ENCODE peak calls at places on chromosomes 3 and 15, in four cellular contexts. C is fibroblast of pulmonary artery; J is fibroblast of mammary gland; Q is effector memory CD4-positive, alpha-beta T cell. I is an unnamed sample.
A peak's percentile ranks its signal among the peaks of the same experiment; 100 is the strongest.

GRCh38 chr3:114111060-114111790 is 54.7 kb downstream of the QTRT2 start:
- DNase-seq in Q (no peak), J (no peak), C (no peak), I (no peak)

GRCh38 chr15:48671381-48672022 is 26.0 kb upstream of the FBN1 start:
- DNase-seq in C (peak; percentile 91), J (peak; percentile 99), Q (no peak), I (peak; percentile 78)

GRCh38 chr3:11604139-11604895 is 39.4 kb downstream of the VGLL4 start:
- DNase-seq in Q (no peak), J (peak; percentile 89), C (peak; percentile 80), I (peak; percentile 93)

GRCh38 chr3:79018671-79019136 is 749.1 kb downstream of the ROBO1 start:
- DNase-seq in Q (no peak), J (peak; percentile 63), C (peak; percentile 70), I (peak; percentile 83)

GRCh38 chr3:188006726-188007393 is 147.1 kb upstream of the LPP start:
- DNase-seq in J (no peak), C (peak; percentile 53), Q (no peak), I (no peak)

GRCh38 chr3:30098656-30099454 is 507.5 kb upstream of the TGFBR2 start:
- DNase-seq in C (peak; percentile 66), J (peak; percentile 77), Q (no peak), I (peak; percentile 78)

GRCh38 chr3:23648326-23648964 is 157.3 kb upstream of the UBE2E1 start:
- DNase-seq in J (peak; percentile 76), C (peak; percentile 46), Q (no peak), I (peak; percentile 40)

GRCh38 chr15:77064539-77065308 is 6.2 kb downstream of the TSPAN3 start:
- DNase-seq in J (peak; percentile 73), Q (no peak), C (peak; percentile 46), I (peak; percentile 70)

GRCh38 chr3:138113309-138113708 is 2.1 kb downstream of the DZIP1L start:
- DNase-seq in J (no peak), Q (no peak), C (no peak), I (peak; percentile 19)

GRCh38 chr3:185250247-185250646 is 3.6 kb downstream of the EHHADH start:
- DNase-seq in J (no peak), Q (no peak), C (peak; percentile 11), I (peak; percentile 33)

GRCh38 chr3:196712514-196713413 is 587 bp downstream of the PIGX start:
- DNase-seq in J (peak; percentile 56), C (peak; percentile 63), Q (no peak), I (peak; percentile 73)

GRCh38 chr3:181739628-181740027 is 27.9 kb downstream of the SOX2 start:
- DNase-seq in C (no peak), Q (no peak), J (no peak), I (no peak)

GRCh38 chr3:36911990-36912804 is 32.7 kb downstream of the TRANK1 start:
- DNase-seq in Q (peak; percentile 15), C (peak; percentile 87), J (peak; percentile 88), I (peak; percentile 92)

GRCh38 chr3:111531446-111531845 is 10.6 kb upstream of the CD96 start:
- DNase-seq in Q (no peak), J (peak; percentile 54), C (peak; percentile 63), I (no peak)

GRCh38 chr3:174862101-174862500 is 3.0 kb downstream of the NAALADL2 start:
- DNase-seq in J (peak; percentile 6), Q (no peak), C (no peak), I (peak; percentile 41)

GRCh38 chr3:135944831-135945230 is 20.7 kb upstream of the PPP2R3A start:
- DNase-seq in C (no peak), J (peak; percentile 47), Q (no peak), I (peak; percentile 9)

GRCh38 chr3:157782236-157782635 is 279.0 kb upstream of the VEPH1 start:
- DNase-seq in Q (no peak), J (peak; percentile 64), C (peak; percentile 24), I (no peak)

GRCh38 chr15:66847565-66847991 is 145.5 kb downstream of the SMAD6 start:
- DNase-seq in Q (no peak), J (no peak), C (no peak), I (no peak)

GRCh38 chr15:68610825-68611224 is 32.0 kb downstream of the CORO2B start:
- DNase-seq in J (peak; percentile 81), Q (no peak), C (no peak), I (peak; percentile 36)

GRCh38 chr3:29764603-29765254 is 483.9 kb downstream of the RBMS3 start:
- DNase-seq in Q (no peak), J (peak; percentile 95), C (peak; percentile 96), I (peak; percentile 95)

GRCh38 chr15:40921949-40922607 is 7.1 kb upstream of the DLL4 start:
- DNase-seq in C (no peak), J (no peak), Q (no peak), I (no peak)

GRCh38 chr15:55632434-55632833 is 44.3 kb upstream of the PYGO1 start:
- DNase-seq in C (no peak), Q (no peak), J (no peak), I (no peak)

GRCh38 chr3:77816470-77816869 is 776.6 kb downstream of the ROBO2 start:
- DNase-seq in Q (no peak), J (no peak), C (no peak), I (no peak)

GRCh38 chr3:43215138-43215537 is 71.2 kb upstream of the SNRK start:
- DNase-seq in C (no peak), Q (no peak), J (no peak), I (no peak)

GRCh38 chr3:117725314-117725713 is 1015.7 kb downstream of the TUSC7 start:
- DNase-seq in Q (no peak), C (no peak), J (no peak), I (no peak)

GRCh38 chr3:185308126-185308754 is 54.4 kb upstream of the EHHADH start:
- DNase-seq in Q (no peak), J (peak; percentile 62), C (peak; percentile 85), I (peak; percentile 84)

GRCh38 chr3:160885791-160886286 is 129.8 kb downstream of the PPM1L start:
- DNase-seq in C (peak; percentile 50), J (peak; percentile 75), Q (no peak), I (peak; percentile 87)

GRCh38 chr3:5349343-5349742 is 161.8 kb downstream of the EDEM1 start:
- DNase-seq in Q (no peak), C (no peak), J (peak; percentile 22), I (no peak)

GRCh38 chr3:10248984-10249748 is 907 bp downstream of the TATDN2 start:
- DNase-seq in J (no peak), C (no peak), Q (peak; percentile 35), I (peak; percentile 14)

GRCh38 chr3:138084196-138084595 is 31.2 kb downstream of the DZIP1L start:
- DNase-seq in J (no peak), Q (no peak), C (no peak), I (no peak)

GRCh38 chr3:59862686-59863085 is 812.9 kb upstream of the CFAP20DC start:
- DNase-seq in Q (no peak), C (peak; percentile 81), J (peak; percentile 24), I (peak; percentile 71)

GRCh38 chr3:121995190-121996137 is 26.6 kb downstream of the ILDR1 start:
- DNase-seq in J (peak; percentile 75), C (peak; percentile 55), Q (no peak), I (peak; percentile 74)

GRCh38 chr3:36557021-36557707 is 176.9 kb downstream of the STAC start:
- DNase-seq in J (no peak), Q (no peak), C (no peak), I (no peak)

GRCh38 chr15:58839485-58839884 is 68.4 kb downstream of the MINDY2 start:
- DNase-seq in C (peak; percentile 31), J (peak; percentile 31), Q (no peak), I (peak; percentile 30)

GRCh38 chr15:100114526-100114925 is 227.2 kb downstream of the ADAMTS17 start:
- DNase-seq in Q (no peak), J (peak; percentile 38), C (peak; percentile 81), I (peak; percentile 63)

GRCh38 chr15:100115066-100115710 is 226.6 kb downstream of the ADAMTS17 start:
- DNase-seq in Q (no peak), C (no peak), J (no peak), I (no peak)

GRCh38 chr15:100112636-100113305 is 229.0 kb downstream of the ADAMTS17 start:
- DNase-seq in C (no peak), Q (no peak), J (no peak), I (no peak)

GRCh38 chr15:100113351-100114075 is 228.3 kb downstream of the ADAMTS17 start:
- DNase-seq in C (no peak), Q (no peak), J (no peak), I (peak; percentile 5)

GRCh38 chr15:100114100-100114499 is 227.7 kb downstream of the ADAMTS17 start:
- DNase-seq in C (peak; percentile 96), J (peak; percentile 79), Q (no peak), I (peak; percentile 95)
- H3K4me3 ChIP-seq in C (peak overlapping the region; percentile 27), J (peak overlapping the region; percentile 15), Q (no peak overlapping the region), I (peak overlapping the region; percentile 46)

DNA sequence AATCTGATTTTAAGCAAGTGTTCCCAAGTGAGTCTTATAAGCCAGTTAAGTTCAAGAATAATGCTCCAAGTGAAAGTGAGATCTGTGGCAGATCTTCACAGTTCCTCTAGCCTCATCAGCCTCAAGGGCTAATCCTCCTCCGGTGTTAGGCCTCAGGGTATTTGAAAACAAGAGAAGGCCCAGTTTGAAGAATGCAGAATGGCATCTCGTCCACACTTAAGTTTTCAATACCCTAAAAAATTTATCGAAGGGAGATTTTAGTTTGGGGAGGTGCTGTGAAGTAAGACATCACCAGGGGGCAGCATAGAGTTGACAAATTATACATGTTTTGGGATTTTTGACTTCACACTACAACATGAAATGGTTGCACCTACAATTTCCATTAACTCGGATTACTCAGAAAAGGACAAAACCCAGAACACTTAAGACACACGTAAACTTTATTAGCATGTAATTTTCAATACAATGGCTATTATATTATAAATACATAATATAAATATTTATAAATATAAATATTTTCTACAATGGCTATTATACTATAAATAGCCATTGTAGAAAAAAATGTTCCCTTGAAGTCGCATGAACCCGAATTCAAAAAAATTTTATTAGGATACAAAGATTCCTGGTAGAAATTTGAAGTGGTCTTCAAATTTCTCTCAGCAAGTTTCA is 2.3 kb upstream of the TMEM266 start:
- DNase-seq in Q (no peak), C (peak; percentile 61), J (peak; percentile 50), I (peak; percentile 60)
- H3K4me3 ChIP-seq in Q (no peak overlapping the region), C (no peak overlapping the region), J (no peak overlapping the region), I (no peak overlapping the region)

GRCh38 chr3:134370611-134371451 is 3.4 kb downstream of the AMOTL2 start:
- DNase-seq in C (no peak), Q (no peak), J (no peak), I (no peak)

GRCh38 chr3:134369861-134370596 is 4.2 kb downstream of the AMOTL2 start:
- DNase-seq in Q (no peak), J (no peak), C (peak; percentile 43), I (no peak)

GRCh38 chr3:134372405-134373277 is 1.6 kb downstream of the AMOTL2 start:
- DNase-seq in C (no peak), Q (no peak), J (no peak), I (no peak)

GRCh38 chr3:134373278-134373941 is 837 bp downstream of the AMOTL2 start:
- DNase-seq in C (peak; percentile 95), Q (no peak), J (peak; percentile 92), I (peak; percentile 94)

GRCh38 chr3:134371542-134372324 is 2.5 kb downstream of the AMOTL2 start:
- DNase-seq in C (no peak), Q (no peak), J (peak; percentile 42), I (peak; percentile 51)
- H3K4me3 ChIP-seq in C (peak overlapping the region; percentile 88), Q (no peak overlapping the region), J (peak overlapping the region; percentile 88), I (peak overlapping the region; percentile 91)

DNA sequence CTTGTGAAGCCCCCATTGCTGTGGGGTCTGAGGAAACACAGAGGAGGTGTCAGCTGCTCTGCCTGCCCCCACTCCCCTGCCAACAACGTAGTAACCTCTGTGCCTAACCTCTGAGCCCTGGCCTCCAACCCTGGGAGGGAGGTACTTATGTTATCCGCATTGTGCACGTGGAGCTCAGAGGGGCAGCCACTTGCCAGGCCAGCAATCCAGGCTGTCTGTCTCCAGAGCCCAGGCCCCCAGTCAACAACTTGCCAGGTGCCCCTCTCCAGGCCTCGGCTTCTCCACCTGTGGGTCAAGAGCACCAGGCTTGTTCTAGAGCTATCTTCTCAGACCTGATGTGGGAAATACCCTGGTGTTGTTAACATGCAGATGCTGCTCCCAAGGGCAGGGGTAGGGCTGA is 2.7 kb downstream of the TPRA1 start:
- DNase-seq in C (no peak), Q (no peak), J (no peak), I (no peak)
- H3K4me3 ChIP-seq in C (no peak overlapping the region), Q (no peak overlapping the region), J (no peak overlapping the region), I (no peak overlapping the region)